ENCODE peak calls at places on chromosome 13, in five cellular contexts. C, N, U, O and I are unnamed samples.

GRCh38 chr13:104106705-104107393 is 1040.6 kb upstream of the SLC10A2 start:
- DNase-seq in N (no peak), C (no peak), O (no peak), U (no peak), I (no peak)

GRCh38 chr13:29255567-29255966 is 339.9 kb downstream of the SLC7A1 start:
- DNase-seq in N (no peak), U (no peak), O (no peak), C (no peak), I (no peak)

GRCh38 chr13:24500977-24501376 is 11.6 kb downstream of the PARP4 start:
- DNase-seq in N (no peak), O (no peak), C (no peak), U (peak), I (no peak)

GRCh38 chr13:26220575-26220974 is 1.5 kb downstream of the RNF6 start:
- DNase-seq in O (no peak), N (no peak), U (no peak), C (no peak), I (no peak)

GRCh38 chr13:79528356-79528755 is 47.4 kb downstream of the NDFIP2 start:
- DNase-seq in C (no peak), U (no peak), N (no peak), O (no peak), I (no peak)

GRCh38 chr13:87674143-87674772 is 3.1 kb downstream of the SLITRK5 start:
- DNase-seq in C (no peak), N (no peak), O (no peak), U (no peak), I (no peak)

GRCh38 chr13:35771898-35772297 is 295.4 kb upstream of the MAB21L1 start:
- DNase-seq in N (no peak), C (no peak), U (no peak), O (no peak), I (no peak)

GRCh38 chr13:44331912-44332840 is 41.4 kb upstream of the SERP2 start:
- DNase-seq in C (no peak), N (peak), U (no peak), O (no peak), I (no peak)

GRCh38 chr13:71730267-71730666 is 136.7 kb downstream of the DACH1 start:
- DNase-seq in O (no peak), N (no peak), C (no peak), U (no peak), I (no peak)

GRCh38 chr13:62171697-62172096 is 756.0 kb upstream of the PCDH20 start:
- DNase-seq in N (no peak), C (no peak), O (no peak), U (no peak), I (no peak)

GRCh38 chr13:44313674-44314073 is 60.0 kb upstream of the SERP2 start:
- DNase-seq in O (peak), U (peak), N (no peak), C (no peak), I (no peak)

GRCh38 chr13:46593403-46593802 is 40.4 kb downstream of the LRCH1 start:
- DNase-seq in O (no peak), U (no peak), N (peak), C (no peak), I (no peak)

GRCh38 chr13:98481511-98481951 is 95.4 kb downstream of the STK24 start:
- DNase-seq in O (no peak), N (no peak), C (no peak), U (no peak), I (no peak)

GRCh38 chr13:27960362-27961226 is 8.5 kb downstream of the CDX2 start:
- DNase-seq in C (no peak), U (peak), O (no peak), N (no peak), I (peak)

GRCh38 chr13:106344318-106344717 is 191.1 kb downstream of the EFNB2 start:
- DNase-seq in O (no peak), C (no peak), N (no peak), U (no peak), I (no peak)

GRCh38 chr13:106352850-106353249 is 182.6 kb downstream of the EFNB2 start:
- DNase-seq in U (no peak), O (no peak), N (no peak), C (no peak), I (no peak)

GRCh38 chr13:106348032-106348431 is 187.4 kb downstream of the EFNB2 start:
- DNase-seq in U (peak), C (no peak), O (peak), N (no peak), I (peak)

GRCh38 chr13:106350208-106350607 is 185.3 kb downstream of the EFNB2 start:
- DNase-seq in N (no peak), O (peak), C (no peak), U (no peak), I (no peak)

DNA sequence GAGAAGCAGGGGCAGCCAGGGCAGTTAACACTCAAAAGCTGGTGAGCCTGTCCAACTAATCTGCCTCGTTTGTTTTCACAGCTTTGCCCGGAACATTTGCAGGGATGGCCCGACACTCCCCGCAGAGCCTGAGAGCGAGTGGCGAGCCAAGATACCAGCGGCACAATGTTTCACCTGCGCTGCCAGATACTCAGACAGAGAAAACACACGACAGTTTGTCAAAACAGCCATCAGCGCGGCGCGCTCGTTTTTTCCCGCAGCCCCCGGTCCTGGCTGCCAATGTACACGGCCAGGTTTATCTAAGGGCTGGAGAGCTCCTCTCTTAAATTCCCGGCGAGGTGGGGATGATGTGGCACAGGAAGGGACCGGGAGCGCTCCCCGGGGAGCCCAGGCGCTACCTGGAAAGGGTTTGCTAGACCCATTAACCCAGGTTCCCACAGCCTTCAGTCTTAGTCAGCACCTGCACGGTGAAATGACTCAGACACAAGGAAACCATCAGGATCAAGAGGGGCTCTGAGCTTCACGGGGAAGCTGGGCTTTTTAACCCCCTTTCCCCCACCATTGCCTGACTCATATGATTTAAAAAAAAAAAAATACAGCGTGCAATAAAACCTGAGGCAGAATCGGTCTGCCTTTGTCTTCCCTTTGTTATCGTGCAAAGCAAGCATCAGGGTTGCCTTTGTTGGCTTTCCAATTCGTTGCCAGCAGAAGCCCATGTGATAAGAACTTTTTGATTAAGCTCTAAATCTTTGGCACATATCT is 186.2 kb downstream of the EFNB2 start:
- DNase-seq in N (no peak), U (no peak), C (no peak), O (peak), I (peak)
- TF ChIP-seq POLR2A in N (no peak), U (no peak), C (no peak), O (no peak), I (no peak)

GRCh38 chr13:113813749-113814434 is 50.0 kb downstream of the GAS6 start:
- DNase-seq in C (no peak), O (no peak), U (no peak), N (no peak), I (no peak)

GRCh38 chr13:113816925-113817859 is 46.7 kb downstream of the GAS6 start:
- DNase-seq in U (peak), N (peak), O (peak), C (peak), I (peak)

GRCh38 chr13:113816248-113816924 is 47.5 kb downstream of the GAS6 start:
- DNase-seq in C (no peak), N (no peak), U (no peak), O (no peak), I (no peak)

GRCh38 chr13:113814435-113814821 is 49.4 kb downstream of the GAS6 start:
- DNase-seq in C (no peak), U (no peak), O (no peak), N (no peak), I (no peak)

GRCh38 chr13:113815151-113816058 is 48.5 kb downstream of the GAS6 start:
- DNase-seq in O (peak), C (no peak), N (no peak), U (no peak), I (no peak)
- TF ChIP-seq POLR2A in O (peak), C (no peak), N (no peak), U (no peak), I (no peak)

GRCh38 chr13:51453308-51453958 is 597 bp upstream of the INTS6 start:
- DNase-seq in U (no peak), O (no peak), C (peak), N (peak), I (peak)
- TF ChIP-seq POLR2A in U (peak), O (no peak), C (peak), N (peak), I (peak)

GRCh38 chr13:93227280-93227905 is 786 bp downstream of the GPC6 start:
- DNase-seq in U (peak), N (no peak), C (peak), O (no peak), I (peak)
- TF ChIP-seq POLR2A in U (no peak), N (no peak), C (no peak), O (no peak), I (no peak)

GRCh38 chr13:112142401-112142930 is 75.5 kb downstream of the SOX1 start:
- DNase-seq in N (no peak), C (no peak), U (no peak), O (no peak), I (no peak)

GRCh38 chr13:112137144-112137543 is 70.2 kb downstream of the SOX1 start:
- DNase-seq in U (no peak), O (no peak), N (no peak), C (no peak), I (no peak)

GRCh38 chr13:112141643-112142400 is 74.9 kb downstream of the SOX1 start:
- DNase-seq in N (no peak), U (no peak), C (no peak), O (no peak), I (no peak)

GRCh38 chr13:112143046-112143752 is 76.2 kb downstream of the SOX1 start:
- DNase-seq in C (no peak), N (no peak), O (no peak), U (no peak), I (no peak)

GRCh38 chr13:112140366-112140765 is 73.4 kb downstream of the SOX1 start:
- DNase-seq in U (no peak), N (no peak), O (no peak), C (no peak), I (no peak)
- TF ChIP-seq POLR2A in U (no peak), N (no peak), O (no peak), C (no peak), I (no peak)

DNA sequence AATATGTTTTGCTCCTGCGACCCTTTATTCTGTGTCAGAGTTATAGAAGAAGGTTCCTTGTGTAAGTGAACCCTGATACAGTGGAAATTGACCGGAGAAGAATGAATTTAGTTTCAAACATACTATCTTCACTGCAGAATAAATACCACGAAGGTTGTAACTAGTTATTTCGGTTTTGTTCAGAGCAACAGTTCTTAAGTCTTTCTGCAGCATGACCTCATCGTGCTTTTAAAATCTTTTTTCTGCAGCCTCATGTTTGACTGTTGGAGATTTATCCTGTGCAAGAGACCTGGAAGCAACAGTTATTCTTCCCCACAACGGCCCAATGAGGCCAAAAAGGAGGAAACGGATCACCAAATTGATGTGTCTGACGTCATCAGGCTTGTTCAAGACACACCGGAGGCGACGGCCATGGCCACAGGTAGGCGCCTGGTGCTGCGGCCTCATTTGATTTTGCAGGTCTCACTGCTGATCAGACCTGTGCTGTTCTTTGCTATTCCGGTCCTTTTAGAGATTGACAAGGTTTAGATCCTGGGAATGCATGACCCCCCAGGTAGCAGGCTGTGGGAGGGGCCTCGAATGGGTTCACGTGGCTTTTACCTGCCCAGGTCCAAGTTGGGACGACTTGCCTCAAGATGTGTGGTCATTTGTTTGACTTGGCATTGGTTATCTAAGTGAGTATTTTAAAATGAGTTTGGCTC is 66.9 kb upstream of the MCF2L start:
- DNase-seq in O (no peak), U (no peak), C (no peak), N (no peak), I (no peak)
- TF ChIP-seq POLR2A in O (no peak), U (no peak), C (no peak), N (no peak), I (no peak)